ENCODE peak calls at places on chromosome 14, in six cellular contexts. G is neural progenitor cell; E is naive thymus-derived CD4-positive, alpha-beta T cell; D is T-helper 2 cell treated with Interferon-gamma antibody and Interleukin-4, amounts not matched to agents 5 μg/mL and 100 μg/mL, for 36 hours; B is naive thymus-derived CD8-positive, alpha-beta T cell; X is NAMALWA. I is an unnamed sample.
A peak's percentile ranks its signal among the peaks of the same experiment; 100 is the strongest.

GRCh38 chr14:93932642-93933041 is 5.5 kb downstream of the FAM181A start:
- DNase-seq in G (no peak), E (no peak), D (no peak), B (no peak), X (no peak), I (no peak)

GRCh38 chr14:103545219-103545914 is 16.4 kb downstream of the TRMT61A start:
- DNase-seq in G (no peak), E (no peak), D (no peak), B (no peak), X (no peak), I (no peak)

GRCh38 chr14:20350280-20350679 is 6.8 kb downstream of the PARP2 start:
- DNase-seq in G (no peak), E (no peak), D (no peak), B (no peak), X (no peak), I (no peak)

GRCh38 chr14:74350211-74350943 is 2.1 kb downstream of the VRTN start:
- DNase-seq in G (no peak), E (no peak), D (no peak), B (no peak), X (no peak), I (no peak)

GRCh38 chr14:35342160-35343010 is 50.2 kb downstream of the PSMA6 start:
- DNase-seq in G (no peak), E (no peak), D (no peak), B (no peak), X (no peak), I (no peak)

GRCh38 chr14:105485720-105486332 is 860 bp upstream of the CRIP1 start:
- DNase-seq in G (peak; percentile 81), E (peak; percentile 57), D (peak; percentile 39), B (no peak), X (no peak), I (no peak)

GRCh38 chr14:105666420-105666819 is 140.0 kb downstream of the TMEM121 start:
- DNase-seq in G (no peak), E (no peak), D (no peak), B (no peak), X (no peak), I (no peak)

GRCh38 chr14:77508249-77508648 is 9.6 kb upstream of the ISM2 start:
- DNase-seq in G (no peak), E (no peak), D (no peak), B (no peak), X (no peak), I (no peak)

GRCh38 chr14:22973217-22974032 is 8.9 kb downstream of the AJUBA start:
- DNase-seq in G (peak; percentile 69), E (peak; percentile 43), D (peak; percentile 15), B (no peak), X (peak; percentile 68), I (no peak)

GRCh38 chr14:83744901-83745300 is 1785.0 kb upstream of the FLRT2 start:
- DNase-seq in G (no peak), E (no peak), D (no peak), B (no peak), X (no peak), I (no peak)

GRCh38 chr14:99176156-99176945 is 95.6 kb downstream of the BCL11B start:
- DNase-seq in G (no peak), E (no peak), D (no peak), B (no peak), X (no peak), I (no peak)

GRCh38 chr14:33686218-33686617 is 264.7 kb downstream of the EGLN3 start:
- DNase-seq in G (no peak), E (no peak), D (no peak), B (no peak), X (no peak), I (no peak)

GRCh38 chr14:74882103-74882920 is 596 bp downstream of the DLST start:
- DNase-seq in G (peak; percentile 65), E (peak; percentile 80), D (no peak), B (peak; percentile 48), X (peak; percentile 54), I (peak; percentile 42)

GRCh38 chr14:35297677-35298076 is 5.5 kb downstream of the PSMA6 start:
- DNase-seq in G (no peak), E (no peak), D (no peak), B (no peak), X (no peak), I (no peak)

I was measured in T follicular helper cell.